ENCODE peak calls at places on chromosome 9, in four cellular contexts. A is posterior cingulate gyrus; H is tibial nerve; X is stimulated activated CD4-positive, alpha-beta T cell treated with anti-CD3 and anti-CD28 coated beads, Interleukin-12 subunit alpha, Interleukin-12 subunit beta, amount 100 ng/mL, for 24 hours. I is an unnamed sample.

GRCh38 chr9:90307177-90307833 is 335.3 kb downstream of the DIRAS2 start:
- DNase-seq in A (no peak), H (no peak), X (no peak), I (no peak)

GRCh38 chr9:135296783-135297715 is 182.5 kb upstream of the PPP1R26 start:
- DNase-seq in H (no peak), A (no peak), X (no peak), I (no peak)

GRCh38 chr9:127570533-127571111 is 41.5 kb upstream of the STXBP1 start:
- DNase-seq in X (no peak), A (no peak), H (no peak), I (no peak)

GRCh38 chr9:9881692-9882091 is 731.1 kb downstream of the PTPRD start:
- DNase-seq in H (no peak), A (no peak), X (no peak), I (no peak)

GRCh38 chr9:136328011-136328621 is 777 bp downstream of the GPSM1 start:
- DNase-seq in X (no peak), H (no peak), A (no peak), I (no peak)

GRCh38 chr9:129945314-129945713 is 97.7 kb downstream of the FNBP1 start:
- DNase-seq in H (no peak), A (no peak), X (no peak), I (no peak)

GRCh38 chr9:10566853-10567252 is 45.9 kb downstream of the PTPRD start:
- DNase-seq in A (no peak), H (no peak), X (no peak), I (no peak)

GRCh38 chr9:85053206-85053605 is 383.7 kb downstream of the NTRK2 start:
- DNase-seq in H (no peak), X (no peak), A (no peak), I (no peak)

GRCh38 chr9:92564479-92564878 is 28.7 kb upstream of the ECM2 start:
- DNase-seq in A (no peak), H (no peak), X (no peak), I (no peak)

GRCh38 chr9:96382839-96383164 is 709 bp downstream of the SLC35D2 start:
- DNase-seq in H (no peak), A (no peak), X (no peak), I (no peak)

GRCh38 chr9:80650964-80651555 is 1038.3 kb downstream of the TLE1 start:
- DNase-seq in X (no peak), A (no peak), H (no peak), I (no peak)

GRCh38 chr9:127493592-127494303 is 42.4 kb downstream of the LRSAM1 start:
- DNase-seq in X (no peak), H (no peak), A (no peak), I (no peak)

GRCh38 chr9:133950916-133951231 is 41.2 kb downstream of the VAV2 start:
- DNase-seq in H (no peak), A (no peak), X (no peak), I (no peak)

GRCh38 chr9:16344343-16344742 is 526.1 kb downstream of the BNC2 start:
- DNase-seq in H (no peak), X (no peak), A (no peak), I (no peak)

GRCh38 chr9:78439192-78439865 is 142.4 kb downstream of the PSAT1 start:
- DNase-seq in A (peak), H (peak), X (peak), I (peak)

GRCh38 chr9:86732514-86732913 is 214.8 kb downstream of the GAS1 start:
- DNase-seq in X (no peak), A (no peak), H (peak), I (no peak)

GRCh38 chr9:114289106-114289505 is 33.8 kb upstream of the ORM1 start:
- DNase-seq in H (peak), X (no peak), A (no peak), I (no peak)

GRCh38 chr9:5832093-5832542 is 799 bp downstream of the ERMP1 start:
- DNase-seq in H (no peak), A (peak), X (no peak), I (no peak)

GRCh38 chr9:72149231-72149975 is at the start of gene GDA:
- DNase-seq in A (no peak), H (no peak), X (no peak), I (no peak)

I was measured in C1 segment of cervical spinal cord.